ENCODE peak calls at places on chromosomes 6 and 20, in nine cellular contexts. F is retinal pigment epithelial cell, K is MM.1S, Y is HCT116, Q is upper lobe of right lung, E is ovary, U is choroid plexus epithelial cell, S is fibroblast of the aortic adventitia, T is fibroblast of pulmonary artery. R is an unnamed sample.

GRCh38 chr20:53606364-53606985 is 12.8 kb upstream of the ZNF217 start:
- DNase-seq in F (peak), K (no peak), Y (no peak), Q (peak), E (peak), U (peak), S (peak), T (peak), R (peak)

GRCh38 chr20:17594443-17594842 is 24.6 kb downstream of the DSTN start:
- DNase-seq in F (no peak), K (no peak), Y (no peak), Q (no peak), E (no peak), U (peak), S (peak), T (peak), R (no peak)

GRCh38 chr6:148723484-148723883 is 23.3 kb upstream of the UST start:
- DNase-seq in F (peak), K (no peak), Y (no peak), Q (no peak), E (no peak), U (peak), S (peak), T (peak), R (peak)

GRCh38 chr6:116476021-116476678 is 15.0 kb downstream of the CALHM6 start:
- DNase-seq in F (no peak), K (peak), Y (no peak), Q (no peak), E (no peak), U (peak), S (no peak), T (peak), R (no peak)

GRCh38 chr6:145199961-145200360 is 535.4 kb downstream of the EPM2A start:
- DNase-seq in F (no peak), K (no peak), Y (no peak), Q (no peak), E (no peak), U (peak), S (no peak), T (peak), R (no peak)

GRCh38 chr6:56334937-56335336 is 87.6 kb upstream of the COL21A1 start:
- DNase-seq in F (no peak), K (no peak), Y (no peak), Q (no peak), E (no peak), U (peak), S (peak), T (peak), R (no peak)

GRCh38 chr20:39630215-39630614 is 668.1 kb downstream of the DHX35 start:
- DNase-seq in F (no peak), K (no peak), Y (no peak), Q (no peak), E (no peak), U (no peak), S (no peak), T (no peak), R (no peak)

GRCh38 chr6:44222987-44223470 is 366 bp upstream of the SLC29A1 start:
- DNase-seq in F (no peak), K (peak), Y (no peak), Q (no peak), E (no peak), U (no peak), S (no peak), T (no peak), R (no peak)

GRCh38 chr6:19446570-19446969 is 390.6 kb upstream of the ID4 start:
- DNase-seq in F (no peak), K (no peak), Y (no peak), Q (no peak), E (no peak), U (no peak), S (no peak), T (no peak), R (no peak)
- TF ChIP-seq CTCF in F (no peak), K (no peak), Y (no peak), Q (no peak), E (no peak), U (no peak), S (no peak), T (no peak), R (no peak)

DNA sequence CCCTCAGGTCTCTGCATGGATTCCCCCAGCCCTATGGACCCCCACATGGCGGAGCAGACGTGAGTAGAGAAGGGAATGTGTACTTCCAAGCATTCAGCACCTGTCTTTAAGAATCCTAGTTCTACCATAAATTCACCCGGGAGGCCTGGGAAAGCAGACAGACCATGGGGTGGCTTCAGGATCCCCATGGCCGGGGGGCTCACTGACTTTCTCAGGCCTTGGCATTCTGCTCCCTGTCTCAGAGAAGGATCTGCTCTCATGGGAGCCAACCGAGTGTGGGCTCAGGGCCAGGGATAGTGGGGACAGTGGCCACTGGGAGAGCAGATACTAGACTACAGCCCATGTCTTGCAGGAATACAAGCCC is 2.3 kb downstream of the CDC25B start:
- DNase-seq in F (no peak), K (no peak), Y (no peak), Q (no peak), E (no peak), U (no peak), S (no peak), T (no peak), R (no peak)
- H3K4me3 ChIP-seq in F (no peak), K (peak), Y (peak), Q (peak), E (no peak), U (no peak), S (peak), T (peak), R (peak)

DNA sequence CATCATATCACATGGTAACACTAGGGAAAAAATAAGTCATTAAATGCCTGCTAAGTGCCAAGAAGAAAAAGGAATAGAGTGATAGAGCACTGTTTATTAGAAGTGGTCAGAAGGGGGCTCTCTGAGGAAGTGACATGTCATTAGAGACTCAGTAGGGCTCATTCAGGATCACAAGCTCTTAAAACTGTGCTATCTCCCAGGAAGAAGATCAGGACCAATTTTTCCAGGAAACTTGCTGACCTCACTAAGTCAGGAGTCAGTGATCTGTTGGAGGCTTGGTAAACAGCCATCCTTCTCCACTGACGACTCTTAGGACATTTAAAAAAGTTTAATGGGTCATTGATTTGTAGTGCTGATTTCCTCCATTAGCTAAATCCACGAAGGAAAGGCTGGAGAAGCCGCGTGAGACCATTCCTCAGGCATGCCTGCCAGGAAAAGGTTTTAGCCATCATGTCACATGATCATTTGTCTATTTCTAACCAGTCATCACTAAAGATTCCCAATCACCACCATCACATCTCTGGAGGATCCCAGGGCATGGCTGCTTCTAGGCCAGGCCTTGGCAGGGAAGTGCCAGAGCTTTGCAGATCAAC is 5.9 kb upstream of the PTPN1 start:
- DNase-seq in F (no peak), K (no peak), Y (peak), Q (no peak), E (no peak), U (no peak), S (peak), T (peak), R (no peak)
- TF ChIP-seq CTCF in F (peak), K (no peak), Y (peak), Q (peak), E (no peak), U (peak), S (no peak), T (peak), R (peak)

DNA sequence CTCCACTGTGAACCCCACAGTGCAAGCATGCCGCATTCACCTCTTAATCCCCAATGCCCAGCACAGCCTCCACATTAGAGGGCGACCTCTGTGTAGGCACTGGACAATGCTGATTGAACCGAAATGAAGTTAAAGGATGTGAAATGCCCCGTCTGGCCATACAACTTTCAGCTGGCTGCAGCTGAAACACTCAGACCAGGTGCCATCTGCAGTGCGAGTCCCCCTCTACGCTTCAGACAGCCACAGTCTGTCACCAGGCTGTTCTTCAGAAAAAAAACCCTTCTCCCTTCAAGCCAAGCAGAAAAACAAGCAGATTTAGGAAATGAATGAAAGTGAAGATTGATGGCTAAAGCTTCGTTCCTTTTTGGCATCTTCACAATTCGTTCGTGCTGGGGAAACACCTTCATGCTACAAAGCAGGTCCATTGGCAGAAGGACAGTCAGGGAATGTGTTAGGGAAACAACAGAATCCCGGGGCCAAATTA is 44.7 kb downstream of the TNFAIP3 start:
- DNase-seq in F (no peak), K (peak), Y (no peak), Q (no peak), E (no peak), U (no peak), S (no peak), T (no peak), R (no peak)
- H3K4me3 ChIP-seq in F (no peak), K (peak), Y (no peak), Q (no peak), E (no peak), U (no peak), S (no peak), T (no peak), R (no peak)

GRCh38 chr6:111872521-111873177 is 603 bp downstream of the FYN start:
- DNase-seq in F (no peak), K (no peak), Y (no peak), Q (no peak), E (peak), U (peak), S (peak), T (peak), R (no peak)
- TF ChIP-seq CTCF in F (peak), K (no peak), Y (no peak), Q (peak), E (no peak), U (no peak), S (no peak), T (no peak), R (no peak)

R was measured in astrocyte of the cerebellum.